ENCODE peak calls at places on chromosome 17, in seven cellular contexts. X is IMR-90, M is mesendoderm, U is H9, Q is mesenchymal stem cell, E is neuronal stem cell, D is H1. F is an unnamed sample.

GRCh38 chr17:63550816-63551639 is 751 bp downstream of the DCAF7 start:
- DNase-seq in X (peak; percentile 29), M (peak; percentile 65), U (peak; percentile 69), Q (peak; percentile 76), E (peak; percentile 48), D (no peak), F (peak; percentile 22)

GRCh38 chr17:81583589-81584337 is 31.6 kb upstream of the FAAP100 start:
- DNase-seq in X (peak; percentile 68), M (no peak), U (no peak), Q (peak; percentile 61), E (no peak), D (no peak), F (no peak)

GRCh38 chr17:63919311-63919723 is 678 bp upstream of the GH1 start:
- DNase-seq in X (peak; percentile 51), M (peak; percentile 67), U (peak; percentile 88), Q (peak; percentile 65), E (peak; percentile 68), D (no peak), F (peak; percentile 57)

GRCh38 chr17:70313450-70313849 is 144.1 kb downstream of the KCNJ2 start:
- DNase-seq in X (peak; percentile 86), M (no peak), U (no peak), Q (no peak), E (no peak), D (no peak), F (no peak)

GRCh38 chr17:58303981-58304734 is 23.4 kb upstream of the MPO start:
- DNase-seq in X (peak; percentile 23), M (peak; percentile 79), U (peak; percentile 90), Q (peak; percentile 34), E (no peak), D (peak; percentile 41), F (peak; percentile 37)

GRCh38 chr17:47725446-47726109 is 7.5 kb upstream of the TBX21 start:
- DNase-seq in X (no peak), M (no peak), U (no peak), Q (no peak), E (no peak), D (no peak), F (no peak)

GRCh38 chr17:73138541-73139138 is 26.2 kb upstream of the SSTR2 start:
- DNase-seq in X (no peak), M (no peak), U (no peak), Q (no peak), E (no peak), D (no peak), F (no peak)

GRCh38 chr17:81349397-81350319 is 45.6 kb upstream of the BAHCC1 start:
- DNase-seq in X (no peak), M (no peak), U (peak; percentile 25), Q (no peak), E (no peak), D (no peak), F (no peak)

GRCh38 chr17:58504826-58505351 is 9.5 kb downstream of the MTMR4 start:
- DNase-seq in X (no peak), M (no peak), U (no peak), Q (no peak), E (no peak), D (no peak), F (no peak)

GRCh38 chr17:17151055-17151454 is 55.1 kb downstream of the PLD6 start:
- DNase-seq in X (peak; percentile 90), M (no peak), U (no peak), Q (peak; percentile 84), E (no peak), D (no peak), F (peak; percentile 16)

GRCh38 chr17:4543557-4544026 is 11.6 kb downstream of the MYBBP1A start:
- DNase-seq in X (no peak), M (no peak), U (no peak), Q (no peak), E (no peak), D (no peak), F (no peak)

GRCh38 chr17:32699247-32699646 is 177.7 kb downstream of the MYO1D start:
- DNase-seq in X (no peak), M (no peak), U (no peak), Q (no peak), E (no peak), D (no peak), F (peak; percentile 20)

GRCh38 chr17:47401100-47401499 is 77.3 kb downstream of the EFCAB13 start:
- DNase-seq in X (no peak), M (no peak), U (no peak), Q (no peak), E (no peak), D (no peak), F (no peak)

GRCh38 chr17:74202879-74203432 is 522 bp upstream of the RPL38 start:
- DNase-seq in X (no peak), M (no peak), U (no peak), Q (no peak), E (peak; percentile 36), D (no peak), F (no peak)

GRCh38 chr17:43801844-43802243 is 21.6 kb downstream of the CFAP97D1 start:
- DNase-seq in X (no peak), M (no peak), U (no peak), Q (no peak), E (no peak), D (no peak), F (no peak)

GRCh38 chr17:79048826-79049755 is 25.1 kb downstream of the C1QTNF1 start:
- DNase-seq in X (no peak), M (no peak), U (no peak), Q (no peak), E (no peak), D (no peak), F (no peak)

GRCh38 chr17:57672205-57672632 is 72.9 kb downstream of the CCDC182 start:
- DNase-seq in X (peak; percentile 51), M (no peak), U (no peak), Q (no peak), E (no peak), D (no peak), F (no peak)

GRCh38 chr17:47317119-47317518 is 6.6 kb upstream of the EFCAB13 start:
- DNase-seq in X (peak; percentile 47), M (no peak), U (no peak), Q (no peak), E (no peak), D (no peak), F (no peak)

GRCh38 chr17:56558088-56558487 is 35.4 kb upstream of the NOG start:
- DNase-seq in X (no peak), M (no peak), U (no peak), Q (no peak), E (no peak), D (no peak), F (no peak)
- H4K8ac ChIP-seq in X (no peak overlapping the region), M (no peak overlapping the region), U (no peak overlapping the region), Q (no peak overlapping the region), E (no peak overlapping the region), D (no peak overlapping the region), F (no peak overlapping the region)

DNA sequence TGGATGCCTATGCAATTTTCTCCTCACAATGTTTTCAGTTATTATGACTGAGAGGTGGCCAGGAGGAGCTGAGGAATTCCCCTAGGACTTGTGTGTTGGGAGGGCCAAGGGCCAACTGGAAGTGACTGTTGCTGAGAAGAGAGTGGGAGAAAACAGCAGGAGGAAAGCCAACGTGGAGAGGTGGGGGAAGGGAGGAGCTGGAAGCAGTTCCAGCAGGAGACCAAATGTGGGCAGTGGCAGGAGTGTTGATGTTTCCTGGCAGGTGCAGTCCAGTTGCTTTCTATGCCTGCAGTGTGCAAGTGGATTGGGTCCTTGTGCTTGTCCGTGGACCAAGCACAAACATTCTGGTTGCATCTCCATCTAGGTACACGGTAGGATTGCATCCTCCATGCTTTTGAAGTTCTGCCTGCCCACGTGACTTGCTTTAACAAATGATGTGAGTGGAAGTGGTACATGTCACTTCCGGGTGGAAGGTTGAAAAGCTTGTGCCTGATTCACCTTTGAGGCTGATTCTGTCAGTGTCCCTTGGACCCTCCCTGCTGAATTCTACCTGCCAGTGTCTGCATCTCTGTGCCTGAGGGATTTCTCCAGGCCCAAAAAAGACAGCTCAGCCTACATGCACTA is 54.7 kb upstream of the CRHR1 start:
- DNase-seq in X (no peak), M (no peak), U (peak; percentile 13), Q (no peak), E (no peak), D (no peak), F (no peak)
- H4K8ac ChIP-seq in X (no peak overlapping the region), M (no peak overlapping the region), U (no peak overlapping the region), Q (no peak overlapping the region), E (no peak overlapping the region), D (no peak overlapping the region), F (no peak overlapping the region)

GRCh38 chr17:77380411-77381184 is 239.8 kb downstream of the SEC14L1 start:
- DNase-seq in X (no peak), M (no peak), U (no peak), Q (no peak), E (no peak), D (no peak), F (no peak)

GRCh38 chr17:77381731-77382130 is 241.0 kb downstream of the SEC14L1 start:
- DNase-seq in X (no peak), M (no peak), U (no peak), Q (no peak), E (no peak), D (no peak), F (no peak)

GRCh38 chr17:77379837-77380236 is 239.1 kb downstream of the SEC14L1 start:
- DNase-seq in X (no peak), M (no peak), U (no peak), Q (no peak), E (no peak), D (no peak), F (no peak)

GRCh38 chr17:77382356-77382911 is 241.7 kb downstream of the SEC14L1 start:
- DNase-seq in X (no peak), M (peak; percentile 36), U (peak; percentile 60), Q (no peak), E (no peak), D (no peak), F (no peak)

GRCh38 chr17:77381185-77381700 is 240.5 kb downstream of the SEC14L1 start:
- DNase-seq in X (no peak), M (no peak), U (no peak), Q (no peak), E (no peak), D (no peak), F (no peak)
- H4K8ac ChIP-seq in X (no peak overlapping the region), M (no peak overlapping the region), U (no peak overlapping the region), Q (peak overlapping the region; percentile 55), E (no peak overlapping the region), D (no peak overlapping the region), F (no peak overlapping the region)

DNA sequence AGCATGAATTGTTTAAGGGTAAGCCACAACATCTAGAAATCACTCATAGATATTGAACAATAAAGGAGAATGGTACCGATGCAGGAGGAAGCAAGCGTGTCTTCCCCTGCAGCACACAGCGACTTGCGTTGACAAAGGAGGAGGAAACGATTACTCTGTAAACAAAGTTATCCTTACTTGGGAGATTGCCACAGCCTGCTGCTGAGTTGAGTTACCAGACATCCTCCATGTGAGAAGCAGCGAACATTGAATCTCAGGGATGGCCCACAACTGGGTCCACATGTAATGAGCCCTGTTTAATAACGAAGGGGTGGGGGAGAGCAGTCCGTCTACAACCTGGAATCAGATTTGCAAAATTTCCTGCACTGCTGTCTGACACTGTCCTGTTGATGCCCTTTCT is 27.7 kb downstream of the CLUH start:
- DNase-seq in X (peak; percentile 75), M (no peak), U (no peak), Q (no peak), E (no peak), D (no peak), F (no peak)
- H4K8ac ChIP-seq in X (no peak overlapping the region), M (no peak overlapping the region), U (no peak overlapping the region), Q (no peak overlapping the region), E (no peak overlapping the region), D (no peak overlapping the region), F (no peak overlapping the region)

F was measured in trophoblast cell.